ENCODE peak calls at places on chromosome 9, in five cellular contexts. R is GM19239; A is T-helper 2 cell; O is stimulated activated CD8-positive, alpha-beta memory T cell treated with anti-CD3 and anti-CD28 coated beads, Interleukin-7, amount 100 ng/mL, for 1 hour; Z is COR-L47. Y is an unnamed sample.

GRCh38 chr9:92496401-92496800 is 14.1 kb upstream of the ASPN start:
- DNase-seq in R (no peak), A (no peak), O (no peak), Z (no peak), Y (no peak)

GRCh38 chr9:134180786-134181647 is 16.7 kb upstream of the RNU6ATAC start:
- DNase-seq in R (no peak), A (no peak), O (no peak), Z (no peak), Y (no peak)

GRCh38 chr9:89903076-89903475 is 298.3 kb downstream of the GADD45G start:
- DNase-seq in R (no peak), A (no peak), O (no peak), Z (no peak), Y (no peak)

GRCh38 chr9:93064392-93065124 is 6.1 kb downstream of the SUSD3 start:
- DNase-seq in R (peak; percentile 92), A (peak; percentile 92), O (peak; percentile 64), Z (no peak), Y (no peak)

GRCh38 chr9:32419921-32420320 is 35.5 kb downstream of the ACO1 start:
- DNase-seq in R (no peak), A (no peak), O (no peak), Z (no peak), Y (no peak)

GRCh38 chr9:116868212-116868611 is 181.1 kb downstream of the TRIM32 start:
- DNase-seq in R (no peak), A (no peak), O (no peak), Z (no peak), Y (no peak)

GRCh38 chr9:121023064-121023463 is 27.0 kb downstream of the C5 start:
- DNase-seq in R (no peak), A (no peak), O (no peak), Z (no peak), Y (no peak)

GRCh38 chr9:112000743-112001142 is 104.1 kb downstream of the UGCG start:
- DNase-seq in R (no peak), A (no peak), O (no peak), Z (no peak), Y (no peak)

GRCh38 chr9:126704157-126704941 is 90.6 kb downstream of the LMX1B start:
- DNase-seq in R (peak; percentile 8), A (no peak), O (no peak), Z (no peak), Y (no peak)

GRCh38 chr9:73132034-73132776 is 19.5 kb upstream of the ANXA1 start:
- DNase-seq in R (peak; percentile 9), A (peak; percentile 76), O (peak; percentile 45), Z (peak; percentile 78), Y (peak; percentile 3)

GRCh38 chr9:97615439-97616072 is 17.6 kb downstream of the TSTD2 start:
- DNase-seq in R (no peak), A (peak; percentile 32), O (peak; percentile 27), Z (peak; percentile 53), Y (peak; percentile 35)

GRCh38 chr9:25418974-25419373 is 259.3 kb downstream of the TUSC1 start:
- DNase-seq in R (no peak), A (no peak), O (no peak), Z (no peak), Y (no peak)

GRCh38 chr9:4662989-4663792 is 1.1 kb downstream of the PLPP6 start:
- DNase-seq in R (no peak), A (no peak), O (no peak), Z (no peak), Y (peak; percentile 44)